ENCODE peak calls at places on chromosomes 2 and 18, in four cellular contexts. One of them, this sample, is unnamed.
A peak's percentile ranks its signal among the peaks of the same experiment; 100 is the strongest.

GRCh38 chr2:64859208-64860161 is 129.7 kb upstream of the SLC1A4 start:
- DNase-seq in NCI-H1930: peak; percentile 30
- DNase-seq in NB4: peak; percentile 91
- DNase-seq in mucosa of gallbladder: peak; percentile 86
- DNase-seq in this sample: no peak

GRCh38 chr18:33708876-33709275 is 130.9 kb downstream of the ASXL3 start:
- DNase-seq in mucosa of gallbladder: no peak
- DNase-seq in NB4: no peak
- DNase-seq in NCI-H1930: no peak
- DNase-seq in this sample: no peak

GRCh38 chr2:188512456-188512855 is 220.8 kb downstream of the GULP1 start:
- DNase-seq in NCI-H1930: peak; percentile 10
- DNase-seq in mucosa of gallbladder: no peak
- DNase-seq in NB4: peak; percentile 58
- DNase-seq in this sample: no peak

GRCh38 chr2:15650616-15651366 is 59.1 kb downstream of the DDX1 start:
- DNase-seq in mucosa of gallbladder: no peak
- DNase-seq in NCI-H1930: no peak
- DNase-seq in NB4: no peak
- DNase-seq in this sample: no peak

GRCh38 chr18:48027401-48027931 is 97.0 kb upstream of the SMAD2 start:
- DNase-seq in mucosa of gallbladder: no peak
- DNase-seq in NCI-H1930: no peak
- DNase-seq in NB4: peak; percentile 30
- DNase-seq in this sample: no peak

GRCh38 chr2:127581516-127582490 is 46.3 kb downstream of the MYO7B start:
- DNase-seq in mucosa of gallbladder: no peak
- DNase-seq in NB4: no peak
- DNase-seq in NCI-H1930: no peak
- DNase-seq in this sample: no peak

GRCh38 chr18:55706893-55707292 is 118.9 kb upstream of the TCF4 start:
- DNase-seq in NB4: no peak
- DNase-seq in NCI-H1930: no peak
- DNase-seq in mucosa of gallbladder: no peak
- DNase-seq in this sample: no peak

GRCh38 chr18:56576826-56577573 is 61.4 kb downstream of the TXNL1 start:
- DNase-seq in NCI-H1930: no peak
- DNase-seq in mucosa of gallbladder: no peak
- DNase-seq in NB4: no peak
- DNase-seq in this sample: no peak

GRCh38 chr2:152811916-152812315 is 93.5 kb downstream of the ARL6IP6 start:
- DNase-seq in NCI-H1930: no peak
- DNase-seq in NB4: no peak
- DNase-seq in mucosa of gallbladder: no peak
- DNase-seq in this sample: no peak